ENCODE peak calls at places on chromosomes 6 and 20, in five cellular contexts. V is activated naive CD4-positive, alpha-beta T cell treated with anti-CD3 and anti-CD28 coated beads, Interleukin-2, amount 50 U/mL, for 16 hours; R is astrocyte of the spinal cord; S is CD4-positive, alpha-beta memory T cell; W is astrocyte of the cerebellum. Q is an unnamed sample.

GRCh38 chr6:149503276-149503675 is 18.5 kb upstream of the ZC3H12D start:
- DNase-seq in W (no peak), V (no peak), R (no peak), S (no peak), Q (no peak)

GRCh38 chr6:33692760-33693158 is 18.7 kb downstream of the UQCC2 start:
- DNase-seq in V (no peak), W (no peak), S (peak), R (no peak), Q (no peak)

GRCh38 chr6:33720998-33721397 is 9.5 kb upstream of the UQCC2 start:
- DNase-seq in W (no peak), S (no peak), R (no peak), V (no peak), Q (no peak)

GRCh38 chr6:156944412-156944811 is 167.2 kb downstream of the ARID1B start:
- DNase-seq in W (no peak), R (no peak), S (no peak), V (no peak), Q (no peak)

GRCh38 chr6:167046861-167047495 is 47.8 kb downstream of the CEP43 start:
- DNase-seq in S (no peak), V (no peak), W (no peak), R (no peak), Q (no peak)

GRCh38 chr6:111357680-111358079 is 125.3 kb downstream of the REV3L start:
- DNase-seq in R (no peak), W (no peak), V (no peak), S (no peak), Q (peak)

GRCh38 chr6:28349892-28350737 is at the start of gene ZKSCAN3:
- DNase-seq in W (peak), R (peak), S (peak), V (peak), Q (peak)

GRCh38 chr6:118864330-118865166 is 29.4 kb upstream of the ASF1A start:
- DNase-seq in R (no peak), S (no peak), V (no peak), W (no peak), Q (peak)

GRCh38 chr20:2104236-2104635 is 2.6 kb downstream of the STK35 start:
- DNase-seq in V (no peak), S (no peak), W (no peak), R (peak), Q (no peak)

GRCh38 chr20:41232971-41233926 is 84.3 kb downstream of the ZHX3 start:
- DNase-seq in R (peak), V (no peak), W (peak), S (no peak), Q (peak)

GRCh38 chr20:22371843-22372242 is 212.5 kb downstream of the FOXA2 start:
- DNase-seq in V (no peak), S (no peak), W (no peak), R (peak), Q (peak)

GRCh38 chr6:77450924-77451323 is 12.4 kb downstream of the HTR1B start:
- DNase-seq in R (peak), W (no peak), S (no peak), V (no peak), Q (peak)

GRCh38 chr20:38937978-38938473 is 11.8 kb downstream of the FAM83D start:
- DNase-seq in S (no peak), R (no peak), V (no peak), W (no peak), Q (no peak)

GRCh38 chr6:52995913-52996685 is 1.0 kb upstream of the GSTA4 start:
- DNase-seq in R (peak), S (peak), W (peak), V (peak), Q (peak)

GRCh38 chr6:128554302-128554701 is 33.9 kb upstream of the PTPRK start:
- DNase-seq in V (no peak), S (no peak), R (peak), W (no peak), Q (peak)

Q was measured in choroid plexus epithelial cell.